ENCODE peak calls at places on chromosomes 12 and 14, in nine cellular contexts. U is HS-5; I is COR-L47; Q is right cardiac atrium; F is AG04450; P is ureter; J is stimulated activated CD4-positive, alpha-beta T cell treated with anti-CD3 and anti-CD28 coated beads, Interleukin-2, amount 100 ng/mL, for 48 hours; Z is A549; E is NCI-H1092. M is an unnamed sample.

GRCh38 chr12:100741084-100741711 is 53.4 kb upstream of the ANO4 start:
- DNase-seq in Q (no peak), Z (peak; percentile 6), I (peak; percentile 30), P (no peak), J (peak; percentile 1), U (no peak), F (no peak), E (no peak), M (peak; percentile 53)

GRCh38 chr12:4975574-4975973 is 65.9 kb downstream of the KCNA1 start:
- DNase-seq in P (no peak), Z (peak; percentile 29), U (no peak), I (no peak), J (no peak), Q (no peak), F (no peak), E (no peak), M (no peak)

GRCh38 chr12:40034156-40034555 is 71.7 kb downstream of the SLC2A13 start:
- DNase-seq in U (no peak), I (no peak), Q (no peak), Z (no peak), E (no peak), P (no peak), F (no peak), J (no peak), M (no peak)

GRCh38 chr12:65941388-65941787 is 117.1 kb downstream of the HMGA2 start:
- DNase-seq in Z (peak; percentile 43), U (peak; percentile 82), J (no peak), I (no peak), P (no peak), Q (no peak), F (peak; percentile 52), E (no peak), M (no peak)

GRCh38 chr12:132253698-132254480 is 75.5 kb downstream of the GALNT9 start:
- DNase-seq in E (no peak), I (no peak), J (no peak), P (no peak), F (no peak), Q (peak; percentile 10), U (no peak), Z (no peak), M (no peak)

GRCh38 chr12:14846042-14846587 is 2.8 kb upstream of the ART4 start:
- DNase-seq in F (no peak), U (no peak), Z (no peak), E (no peak), I (no peak), Q (no peak), P (no peak), J (no peak), M (no peak)

GRCh38 chr12:85275359-85275758 is 4.7 kb upstream of the ALX1 start:
- DNase-seq in F (no peak), E (no peak), J (no peak), Z (peak; percentile 38), U (no peak), I (no peak), P (no peak), Q (no peak), M (no peak)

GRCh38 chr12:109731806-109732205 is 18.2 kb downstream of the FAM222A start:
- DNase-seq in U (no peak), E (no peak), Q (no peak), I (no peak), J (no peak), Z (no peak), F (no peak), P (no peak), M (no peak)

GRCh38 chr12:10361084-10361483 is 28.8 kb downstream of the KLRK1 start:
- DNase-seq in P (no peak), F (no peak), U (no peak), J (no peak), Z (no peak), Q (no peak), E (no peak), I (no peak), M (peak; percentile 61)

GRCh38 chr12:45231515-45232145 is 15.7 kb downstream of the ANO6 start:
- DNase-seq in E (peak; percentile 17), Z (peak; percentile 48), Q (no peak), I (no peak), P (no peak), F (no peak), U (no peak), J (no peak), M (no peak)

GRCh38 chr14:103867523-103867953 is 20.2 kb upstream of the PPP1R13B start:
- DNase-seq in Z (no peak), Q (peak; percentile 82), P (peak; percentile 78), F (no peak), E (no peak), U (no peak), I (peak; percentile 29), J (no peak), M (no peak)

GRCh38 chr14:95870772-95871171 is 5.9 kb upstream of the TUNAR start:
- DNase-seq in J (no peak), Z (no peak), Q (no peak), P (no peak), U (no peak), E (no peak), F (no peak), I (no peak), M (no peak)

GRCh38 chr14:35409595-35409994 is 5.0 kb upstream of the NFKBIA start:
- DNase-seq in U (no peak), I (no peak), J (no peak), Z (no peak), E (no peak), Q (no peak), F (no peak), P (no peak), M (no peak)